ENCODE peak calls at places on chromosomes 11 and 22, in ten cellular contexts. Q is C1 segment of cervical spinal cord; M is activated CD4-positive, CD25-positive, alpha-beta regulatory T cell; H is lung; N is COR-L47; J is hypothalamus; G is sciatic nerve; S is progenitor cell of endocrine pancreas; W is stimulated activated CD4-positive, alpha-beta T cell treated with anti-CD3 and anti-CD28 coated beads, TNF-alpha, amount 100 ng/mL, for 4 hours; O is NCI-H1105 treated with DMSO at 0.1 percent for 48 hours. V is an unnamed sample.

GRCh38 chr22:30909306-30909705 is 59.3 kb downstream of the MORC2 start:
- DNase-seq in H (no peak), M (no peak), O (no peak), J (no peak), S (no peak), N (no peak), G (no peak), Q (no peak), W (no peak), V (no peak)

GRCh38 chr11:108512706-108513105 is 14.5 kb upstream of the POGLUT3 start:
- DNase-seq in W (no peak), G (no peak), O (no peak), J (no peak), N (no peak), S (no peak), H (no peak), Q (no peak), M (no peak), V (no peak)

GRCh38 chr11:130308925-130309324 is 5.8 kb downstream of the ZBTB44 start:
- DNase-seq in W (no peak), Q (no peak), H (no peak), S (no peak), O (no peak), N (no peak), G (no peak), M (no peak), J (no peak), V (no peak)

GRCh38 chr11:38304926-38305325 is 1706.9 kb upstream of the RAG2 start:
- DNase-seq in H (no peak), N (no peak), M (no peak), O (no peak), S (no peak), Q (no peak), J (no peak), G (no peak), W (no peak), V (no peak)

GRCh38 chr11:33703234-33703633 is 2.6 kb upstream of the C11orf91 start:
- DNase-seq in Q (no peak), J (no peak), O (no peak), S (no peak), W (no peak), M (no peak), H (no peak), G (no peak), N (no peak), V (no peak)

GRCh38 chr11:2248242-2248641 is 22.1 kb downstream of the ASCL2 start:
- DNase-seq in Q (no peak), M (no peak), G (no peak), W (no peak), N (no peak), S (no peak), O (no peak), H (no peak), J (no peak), V (no peak)

GRCh38 chr11:1457856-1458255 is 28.7 kb downstream of the MOB2 start:
- DNase-seq in Q (no peak), S (no peak), W (no peak), H (no peak), G (no peak), M (no peak), J (no peak), N (no peak), O (no peak), V (no peak)

GRCh38 chr22:40526960-40527359 is 109.6 kb downstream of the MRTFA start:
- DNase-seq in M (no peak), Q (no peak), N (no peak), W (no peak), S (no peak), J (no peak), O (no peak), H (no peak), G (no peak), V (no peak)

GRCh38 chr11:119641991-119642745 is 86.8 kb downstream of the NECTIN1 start:
- DNase-seq in N (no peak), M (no peak), O (peak), J (no peak), Q (no peak), S (no peak), G (no peak), H (no peak), W (no peak), V (peak)

GRCh38 chr11:109641549-109641948 is 219.6 kb downstream of the C11orf87 start:
- DNase-seq in S (peak), M (no peak), J (no peak), N (no peak), Q (no peak), G (no peak), O (no peak), H (no peak), W (no peak), V (no peak)

GRCh38 chr22:39173050-39173706 is 20.7 kb upstream of the CBX7 start:
- DNase-seq in N (no peak), O (no peak), Q (no peak), H (no peak), J (no peak), G (peak), W (no peak), S (no peak), M (no peak), V (no peak)

V was measured in Ammon's horn.